ENCODE peak calls at places on chromosomes 11 and 22, in nine cellular contexts. A, P, S, U, N, M, F, V and Z are unnamed samples.

GRCh38 chr11:17498058-17498457 is 21.4 kb upstream of the ABCC8 start:
- DNase-seq in F (peak; percentile 69), P (peak; percentile 59), M (no peak), N (no peak), V (no peak), U (no peak), S (no peak), A (no peak), Z (no peak)

GRCh38 chr11:116499396-116500001 is 273.3 kb downstream of the BUD13 start:
- DNase-seq in U (peak; percentile 55), V (peak; percentile 91), P (peak; percentile 14), F (peak; percentile 54), M (no peak), N (peak; percentile 8), A (peak; percentile 94), S (peak; percentile 45), Z (peak; percentile 53)

GRCh38 chr22:25404923-25405853 is 159.3 kb upstream of the GRK3 start:
- DNase-seq in S (peak; percentile 80), P (peak; percentile 79), F (peak; percentile 38), N (peak; percentile 48), U (peak; percentile 97), A (peak; percentile 82), M (peak; percentile 52), V (peak; percentile 90), Z (no peak)

GRCh38 chr11:61691378-61692156 is 11.4 kb downstream of the DAGLA start:
- DNase-seq in A (no peak), M (no peak), V (no peak), F (peak; percentile 88), N (no peak), P (no peak), U (no peak), S (no peak), Z (no peak)

GRCh38 chr11:8596504-8597046 is 2.5 kb upstream of the STK33 start:
- DNase-seq in V (no peak), P (no peak), M (no peak), S (no peak), A (no peak), N (no peak), U (no peak), F (no peak), Z (no peak)

GRCh38 chr22:26927841-26928240 is 270.5 kb downstream of the MIAT start:
- DNase-seq in F (no peak), A (no peak), V (no peak), U (no peak), M (no peak), P (no peak), S (no peak), N (no peak), Z (peak; percentile 3)

GRCh38 chr11:43738600-43739409 is 58.3 kb downstream of the HSD17B12 start:
- DNase-seq in A (peak; percentile 86), F (peak; percentile 3), N (no peak), S (peak; percentile 91), V (no peak), P (no peak), M (no peak), U (peak; percentile 80), Z (no peak)

GRCh38 chr11:46391186-46391577 is 394 bp downstream of the CHRM4 start:
- DNase-seq in F (no peak), P (no peak), U (no peak), V (no peak), A (no peak), S (no peak), N (no peak), M (no peak), Z (no peak)

GRCh38 chr11:81237139-81237538 is 1496.5 kb downstream of the FAM181B start:
- DNase-seq in U (peak; percentile 1), F (peak; percentile 70), A (peak; percentile 68), N (no peak), M (no peak), S (no peak), P (peak; percentile 7), V (peak; percentile 56), Z (peak; percentile 31)

GRCh38 chr22:31836010-31836409 is 82.2 kb downstream of the DEPDC5 start:
- DNase-seq in U (no peak), A (no peak), P (no peak), M (no peak), N (no peak), F (no peak), S (no peak), V (no peak), Z (no peak)

GRCh38 chr22:41504397-41504796 is 35.5 kb downstream of the ACO2 start:
- DNase-seq in V (no peak), M (no peak), P (no peak), F (no peak), U (peak; percentile 75), N (no peak), S (peak; percentile 30), A (no peak), Z (peak; percentile 55)